ENCODE peak calls at places on chromosomes 7 and 10, in four cellular contexts. Q, D, F and X are unnamed samples.

GRCh38 chr7:97270280-97270679 is 152.8 kb downstream of the SDHAF3 start:
- DNase-seq in Q (no peak), D (no peak), F (no peak), X (no peak)

GRCh38 chr7:100477871-100478248 is 1.2 kb downstream of the TSC22D4 start:
- DNase-seq in Q (peak; percentile 57), D (no peak), F (no peak), X (no peak)

GRCh38 chr10:50855015-50855414 is 30.4 kb downstream of the A1CF start:
- DNase-seq in Q (no peak), D (no peak), F (no peak), X (no peak)

GRCh38 chr7:40437498-40437897 is 302.7 kb downstream of the SUGCT start:
- DNase-seq in Q (no peak), D (peak; percentile 76), F (peak; percentile 56), X (peak; percentile 38)

GRCh38 chr7:43615558-43616145 is 32.7 kb downstream of the STK17A start:
- DNase-seq in Q (no peak), D (no peak), F (no peak), X (no peak)

GRCh38 chr7:105654994-105655900 is 74.0 kb upstream of the EFCAB10 start:
- DNase-seq in Q (no peak), D (peak; percentile 21), F (no peak), X (no peak)

GRCh38 chr7:94529516-94529915 is 19.9 kb downstream of the CASD1 start:
- DNase-seq in Q (no peak), D (no peak), F (no peak), X (no peak)

GRCh38 chr7:1275685-1276424 is 43.2 kb downstream of the UNCX start:
- DNase-seq in Q (no peak), D (no peak), F (no peak), X (no peak)

GRCh38 chr10:31320179-31320597 is 1.2 kb downstream of the ZEB1 start:
- DNase-seq in Q (peak; percentile 63), D (no peak), F (peak; percentile 14), X (peak; percentile 48)

GRCh38 chr7:112070674-112071256 is 135.4 kb downstream of the DOCK4 start:
- DNase-seq in Q (no peak), D (no peak), F (no peak), X (no peak)

GRCh38 chr10:21334891-21335696 is 190.4 kb downstream of the SKIDA1 start:
- DNase-seq in Q (no peak), D (no peak), F (peak; percentile 89), X (peak; percentile 95)

GRCh38 chr7:131948434-131949053 is 392.1 kb upstream of the PODXL start:
- DNase-seq in Q (no peak), D (no peak), F (peak; percentile 34), X (peak; percentile 28)

GRCh38 chr10:6228647-6229046 is 25.9 kb downstream of the PFKFB3 start:
- DNase-seq in Q (no peak), D (no peak), F (no peak), X (no peak)
- TF ChIP-seq CTCF in Q (no peak), D (no peak), F (no peak), X (no peak)

GRCh38 chr7:137209151-137209822 is 134.2 kb downstream of the PTN start:
- DNase-seq in Q (no peak), D (no peak), F (peak; percentile 2), X (no peak)

DNA sequence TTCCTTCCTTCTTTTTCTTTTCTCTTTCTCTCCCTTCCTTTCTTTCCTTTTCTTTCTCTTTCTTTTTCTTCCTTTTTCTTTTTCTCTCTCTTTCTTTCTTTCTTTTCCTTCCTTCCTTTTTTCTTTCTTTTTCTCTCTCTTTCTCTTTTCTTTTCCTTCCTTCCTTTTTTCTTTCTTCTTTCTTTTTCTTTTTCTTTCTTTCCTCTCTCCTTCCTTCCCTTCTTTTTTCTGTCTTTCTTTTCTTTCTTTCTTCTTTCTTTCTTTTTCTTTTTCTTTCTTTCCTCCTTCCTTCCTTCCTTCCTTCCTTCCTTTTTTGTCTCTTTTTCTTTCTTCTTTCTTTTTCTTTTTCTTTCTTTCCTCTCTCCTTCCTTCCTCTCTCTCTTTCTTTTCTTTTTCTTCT is 136.8 kb downstream of the PTN start:
- DNase-seq in Q (no peak), D (no peak), F (no peak), X (no peak)
- TF ChIP-seq CTCF in Q (peak; percentile 34), D (no peak), F (no peak), X (no peak)

DNA sequence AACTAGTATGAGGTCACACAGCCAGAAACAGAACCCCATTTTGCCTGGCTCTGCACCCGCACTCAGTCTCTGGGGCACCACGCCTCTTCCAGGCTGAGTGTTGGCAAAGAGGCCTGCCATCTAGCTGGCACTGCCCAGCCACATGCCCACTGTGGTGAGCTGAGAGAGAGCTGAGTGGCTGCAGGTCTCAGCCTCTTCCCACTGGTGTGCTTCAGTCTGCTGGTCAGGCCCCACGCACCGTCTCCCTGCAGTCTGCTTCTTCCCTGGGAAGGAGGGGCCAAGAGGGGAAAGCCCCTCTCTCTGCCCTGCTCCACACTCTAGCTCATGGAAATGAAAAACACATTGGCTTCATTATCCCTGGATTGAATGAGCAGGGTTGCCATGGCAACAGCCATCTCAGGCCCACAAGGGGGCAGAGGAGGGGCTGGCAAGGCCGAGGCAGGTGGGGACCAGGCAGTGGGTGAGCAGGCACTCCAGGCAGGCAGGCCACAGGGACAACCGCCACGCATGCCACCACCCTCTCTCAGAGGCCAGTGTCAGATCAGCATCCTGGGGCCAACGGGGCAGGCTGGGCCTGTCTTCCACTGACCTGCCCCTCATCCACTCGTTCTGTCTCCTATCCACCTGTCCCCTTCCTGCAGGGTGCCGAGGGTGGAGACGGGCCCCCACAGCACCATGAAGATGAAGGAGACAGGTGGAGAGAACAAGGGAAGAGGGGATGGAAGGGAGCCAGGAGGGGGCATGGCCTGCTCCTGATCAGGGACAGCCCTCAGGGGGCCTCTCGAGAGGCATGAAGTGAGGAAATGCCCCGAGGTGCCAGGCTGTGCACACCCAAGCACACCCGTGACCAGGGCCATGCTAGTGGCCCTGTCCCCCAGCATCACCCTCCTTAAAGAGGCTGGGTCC is 110.9 kb downstream of the ZMIZ1 start:
- DNase-seq in Q (no peak), D (no peak), F (no peak), X (no peak)
- TF ChIP-seq CTCF in Q (no peak), D (peak; percentile 21), F (no peak), X (no peak)

GRCh38 chr10:86155034-86155656 is 211.4 kb downstream of the GRID1 start:
- DNase-seq in Q (no peak), D (no peak), F (no peak), X (no peak)
- TF ChIP-seq CTCF in Q (no peak), D (no peak), F (no peak), X (no peak)

GRCh38 chr7:158829342-158830210 is at the start of gene ESYT2:
- DNase-seq in Q (peak; percentile 100), D (peak; percentile 89), F (peak; percentile 99), X (peak; percentile 94)
- TF ChIP-seq CTCF in Q (no peak), D (peak; percentile 21), F (peak; percentile 12), X (no peak)

DNA sequence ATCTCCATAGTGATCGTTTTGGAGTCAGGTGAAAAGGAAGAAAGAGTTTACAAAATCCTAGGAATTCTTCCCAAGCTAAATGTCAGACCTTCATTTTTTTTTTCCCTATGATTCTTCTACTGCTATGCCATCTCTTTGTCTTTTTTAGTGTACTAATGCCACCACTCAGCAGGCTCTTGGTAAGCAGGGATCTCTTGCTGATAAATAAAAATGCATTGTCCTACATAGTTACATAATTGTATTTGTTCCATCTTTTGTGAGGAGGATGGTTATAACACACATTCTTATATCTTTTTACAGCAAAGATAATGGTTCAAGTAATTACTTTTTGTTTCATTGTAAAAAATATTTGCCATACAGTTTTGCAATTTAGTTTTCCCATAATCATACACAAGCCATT is 36.8 kb upstream of the AFAP1L2 start:
- DNase-seq in Q (no peak), D (no peak), F (no peak), X (no peak)
- TF ChIP-seq CTCF in Q (no peak), D (no peak), F (no peak), X (no peak)